ENCODE peak calls at places on chromosome 7, in seven cellular contexts. J, E, T, A, Q, D and W are unnamed samples.

GRCh38 chr7:71132521-71133231 is 732 bp downstream of the GALNT17 start:
- DNase-seq in J (no peak), E (no peak), T (no peak), A (no peak), Q (peak), D (peak), W (no peak)

GRCh38 chr7:39589323-39590111 is 23.3 kb downstream of the YAE1 start:
- DNase-seq in J (no peak), E (peak), T (no peak), A (no peak), Q (peak), D (peak), W (peak)

GRCh38 chr7:47202146-47202768 is 379.7 kb downstream of the TNS3 start:
- DNase-seq in J (no peak), E (no peak), T (no peak), A (no peak), Q (no peak), D (peak), W (no peak)

GRCh38 chr7:41705109-41705871 is 2.4 kb upstream of the INHBA start:
- DNase-seq in J (peak), E (peak), T (peak), A (peak), Q (peak), D (peak), W (peak)

GRCh38 chr7:2943851-2944601 is 99.6 kb downstream of the CARD11 start:
- DNase-seq in J (no peak), E (no peak), T (no peak), A (no peak), Q (no peak), D (no peak), W (no peak)

GRCh38 chr7:104861729-104862128 is 152.3 kb upstream of the KMT2E start:
- DNase-seq in J (no peak), E (no peak), T (no peak), A (no peak), Q (no peak), D (no peak), W (no peak)

GRCh38 chr7:70569335-70569819 is 562.6 kb upstream of the GALNT17 start:
- DNase-seq in J (no peak), E (no peak), T (no peak), A (peak), Q (no peak), D (no peak), W (no peak)

GRCh38 chr7:106038916-106039315 is 73.2 kb downstream of the SYPL1 start:
- DNase-seq in J (no peak), E (no peak), T (no peak), A (no peak), Q (no peak), D (no peak), W (no peak)

GRCh38 chr7:112500619-112501018 is 19.8 kb downstream of the LSMEM1 start:
- DNase-seq in J (no peak), E (no peak), T (no peak), A (no peak), Q (no peak), D (peak), W (no peak)

GRCh38 chr7:132656846-132657776 is 80.8 kb upstream of the PLXNA4 start:
- DNase-seq in J (no peak), E (peak), T (no peak), A (peak), Q (no peak), D (peak), W (peak)

GRCh38 chr7:4931932-4932331 is 27.1 kb downstream of the MMD2 start:
- DNase-seq in J (peak), E (no peak), T (no peak), A (no peak), Q (peak), D (no peak), W (no peak)

GRCh38 chr7:133858311-133858710 is 268.8 kb upstream of the LRGUK start:
- DNase-seq in J (no peak), E (no peak), T (no peak), A (no peak), Q (no peak), D (no peak), W (no peak)

GRCh38 chr7:141654551-141654950 is 47.4 kb downstream of the DENND11 start:
- DNase-seq in J (peak), E (peak), T (no peak), A (peak), Q (peak), D (peak), W (peak)

GRCh38 chr7:132065193-132065972 is 509.0 kb upstream of the PODXL start:
- DNase-seq in J (peak), E (peak), T (peak), A (no peak), Q (peak), D (peak), W (peak)

GRCh38 chr7:151876899-151877777 is at the start of gene PRKAG2:
- DNase-seq in J (peak), E (peak), T (peak), A (peak), Q (peak), D (peak), W (peak)

GRCh38 chr7:157881062-157881771 is 544.4 kb downstream of the DNAJB6 start:
- DNase-seq in J (no peak), E (no peak), T (no peak), A (no peak), Q (no peak), D (no peak), W (no peak)

GRCh38 chr7:116173051-116174028 is 37.0 kb upstream of the TES start:
- DNase-seq in J (no peak), E (peak), T (no peak), A (no peak), Q (peak), D (peak), W (peak)

DNA sequence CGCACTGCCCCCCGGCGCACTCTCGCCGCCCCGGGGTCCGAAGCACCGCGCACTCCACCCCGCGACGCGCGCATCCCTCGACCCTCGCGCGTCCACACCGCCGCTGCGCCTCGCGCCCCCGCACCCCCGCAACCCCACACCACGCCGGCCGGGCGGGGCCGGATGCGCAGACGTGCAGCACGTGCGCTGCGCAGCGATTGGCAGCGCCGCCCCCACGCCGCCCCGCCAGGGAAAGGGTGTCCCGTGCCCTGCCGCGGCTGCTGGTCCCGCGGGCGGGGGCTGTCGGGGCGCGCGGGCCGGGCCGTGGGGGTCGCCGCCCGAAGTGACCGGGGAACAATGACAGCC is 53.7 kb upstream of the KDM7A start:
- DNase-seq in J (peak), E (no peak), T (no peak), A (no peak), Q (peak), D (peak), W (no peak)
- H3K27ac ChIP-seq in J (peak), E (no peak), T (peak), A (no peak), Q (no peak), D (no peak), W (no peak)

GRCh38 chr7:138584283-138584682 is 116.9 kb downstream of the SVOPL start:
- DNase-seq in J (no peak), E (no peak), T (no peak), A (no peak), Q (no peak), D (peak), W (no peak)
- H3K27ac ChIP-seq in J (no peak), E (no peak), T (no peak), A (no peak), Q (no peak), D (no peak), W (no peak)

DNA sequence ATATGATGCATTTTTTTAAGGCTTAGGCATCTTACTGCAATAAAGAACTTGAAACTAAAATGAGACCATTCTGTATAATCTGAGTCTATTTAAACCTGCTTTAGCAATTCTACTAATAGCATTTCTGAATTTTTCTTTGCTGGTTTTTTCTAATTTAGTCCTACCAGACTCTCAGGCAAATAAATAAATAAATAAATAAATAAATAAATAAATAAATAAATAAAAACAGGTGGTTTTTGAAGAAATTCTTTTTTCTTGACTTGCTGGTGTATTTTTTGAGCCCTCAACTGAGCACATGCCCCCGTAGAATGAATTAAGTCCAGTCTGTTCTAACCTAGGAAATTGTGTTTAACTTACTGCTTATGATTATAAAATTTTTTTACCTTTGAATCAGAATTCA is 134.7 kb upstream of the FOXP2 start:
- DNase-seq in J (no peak), E (no peak), T (no peak), A (no peak), Q (no peak), D (no peak), W (no peak)
- H3K27ac ChIP-seq in J (no peak), E (no peak), T (no peak), A (no peak), Q (no peak), D (no peak), W (no peak)

GRCh38 chr7:80150621-80151273 is 16.1 kb downstream of the GNAI1 start:
- DNase-seq in J (no peak), E (peak), T (no peak), A (no peak), Q (no peak), D (peak), W (peak)
- H3K27ac ChIP-seq in J (no peak), E (no peak), T (no peak), A (no peak), Q (no peak), D (peak), W (no peak)

GRCh38 chr7:136034132-136034531 is 57.0 kb upstream of the MTPN start:
- DNase-seq in J (no peak), E (no peak), T (no peak), A (no peak), Q (no peak), D (no peak), W (no peak)

GRCh38 chr7:136030867-136031318 is 53.7 kb upstream of the MTPN start:
- DNase-seq in J (no peak), E (no peak), T (no peak), A (no peak), Q (no peak), D (no peak), W (no peak)

GRCh38 chr7:136033413-136034031 is 56.4 kb upstream of the MTPN start:
- DNase-seq in J (peak), E (peak), T (no peak), A (peak), Q (peak), D (no peak), W (no peak)

GRCh38 chr7:136039577-136040345 is 62.6 kb upstream of the MTPN start:
- DNase-seq in J (no peak), E (no peak), T (no peak), A (no peak), Q (no peak), D (no peak), W (peak)

DNA sequence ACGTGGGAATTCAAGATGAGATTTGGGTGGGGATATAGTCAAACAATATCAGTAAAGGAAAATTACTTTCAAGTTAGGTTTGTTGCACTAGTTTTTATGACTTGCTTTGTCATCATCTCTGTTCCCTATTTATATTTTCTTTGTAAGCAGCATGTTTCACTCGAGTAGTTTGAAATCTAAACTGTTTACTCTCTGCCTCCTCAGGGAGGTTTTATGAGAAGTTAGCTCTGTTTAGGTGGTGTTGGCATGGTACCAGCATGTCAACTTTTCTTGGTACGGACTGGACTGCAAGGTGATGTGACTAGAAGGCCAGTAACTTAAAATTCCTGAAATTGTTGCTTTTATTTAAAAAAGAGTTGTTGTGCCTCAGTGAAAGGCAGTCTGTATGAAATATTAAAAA is 59.2 kb upstream of the MTPN start:
- DNase-seq in J (no peak), E (peak), T (no peak), A (no peak), Q (no peak), D (no peak), W (no peak)
- H3K27ac ChIP-seq in J (peak), E (no peak), T (no peak), A (no peak), Q (peak), D (no peak), W (no peak)